ENCODE peak calls at places on chromosomes 11 and 22, in four cellular contexts. D is IMR-90, P is mesenchymal stem cell, S is neuronal stem cell. Z is an unnamed sample.

GRCh38 chr22:42562282-42562681 is 8.5 kb downstream of the SERHL2 start:
- DNase-seq in D (no peak), P (no peak), S (no peak), Z (no peak)

GRCh38 chr11:67248653-67249052 is 17.6 kb upstream of the GRK2 start:
- DNase-seq in D (no peak), P (no peak), S (no peak), Z (no peak)

GRCh38 chr11:47394322-47395224 is 13.8 kb upstream of the SLC39A13 start:
- DNase-seq in D (peak; percentile 20), P (peak; percentile 50), S (no peak), Z (peak; percentile 32)

GRCh38 chr22:17888439-17888838 is 114.2 kb upstream of the BID start:
- DNase-seq in D (no peak), P (no peak), S (no peak), Z (no peak)

GRCh38 chr22:44546686-44547310 is 48.8 kb upstream of the RTL6 start:
- DNase-seq in D (no peak), P (no peak), S (no peak), Z (no peak)

GRCh38 chr11:44333271-44334218 is 23.6 kb upstream of the ALX4 start:
- DNase-seq in D (peak; percentile 25), P (no peak), S (no peak), Z (no peak)

GRCh38 chr11:85941380-85941973 is 86.3 kb downstream of the CCDC83 start:
- DNase-seq in D (peak; percentile 74), P (peak; percentile 62), S (peak; percentile 14), Z (peak; percentile 70)

GRCh38 chr11:65604258-65604657 is 8.7 kb upstream of the KCNK7 start:
- DNase-seq in D (no peak), P (no peak), S (no peak), Z (no peak)

GRCh38 chr11:86152006-86152862 is 83.3 kb upstream of the PICALM start:
- DNase-seq in D (peak; percentile 53), P (no peak), S (no peak), Z (no peak)

DNA sequence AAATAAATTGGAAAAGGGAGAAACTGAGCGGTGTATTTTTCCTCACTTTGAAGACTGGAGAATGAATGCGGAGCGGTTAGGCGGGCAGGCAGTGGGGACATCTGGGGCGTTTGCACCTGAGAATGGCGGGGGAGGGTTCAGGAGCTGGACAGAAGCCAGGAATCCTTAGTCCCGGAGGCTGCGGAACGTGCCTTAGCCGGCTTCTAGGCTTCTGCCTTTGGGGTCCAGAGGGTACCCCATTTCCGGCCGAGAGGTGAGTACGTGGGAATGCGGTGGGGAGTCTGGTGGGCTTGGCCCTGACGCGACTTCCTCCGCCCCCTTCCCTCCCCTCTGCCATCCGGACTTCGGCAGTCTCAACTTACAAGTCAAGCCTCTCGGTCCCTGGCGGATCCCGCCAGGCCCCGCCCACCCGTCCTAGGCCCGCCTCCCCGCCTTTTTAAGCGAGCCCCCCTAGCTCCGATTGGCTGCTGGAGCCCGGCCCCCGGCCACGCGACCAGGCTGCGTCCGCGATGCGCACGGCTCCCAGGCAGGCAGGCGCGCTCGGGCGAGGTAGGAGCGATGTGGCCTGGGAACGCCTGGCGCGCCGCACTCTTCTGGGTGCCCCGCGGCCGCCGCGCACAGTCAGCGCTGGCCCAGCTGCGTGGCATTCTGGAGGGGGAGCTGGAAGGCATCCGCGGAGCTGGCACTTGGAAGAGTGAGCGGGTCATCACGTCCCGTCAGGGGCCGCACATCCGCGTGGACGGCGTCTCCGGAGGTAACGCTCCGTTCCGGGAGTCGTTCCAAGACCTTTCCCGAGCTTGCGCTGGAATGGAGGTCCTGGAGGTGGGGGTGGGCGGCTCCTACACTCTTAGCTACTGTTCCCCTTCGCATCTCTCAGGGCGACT is at the start of gene GCAT:
- DNase-seq in D (peak; percentile 95), P (peak; percentile 96), S (peak; percentile 97), Z (peak; percentile 99)
- H3K14ac ChIP-seq in D (peak within 1 kb of the TSS; percentile 62), P (peak within 1 kb of the TSS; percentile 59), S (no peak within 1 kb of the TSS), Z (peak within 1 kb of the TSS; percentile 42)

DNA sequence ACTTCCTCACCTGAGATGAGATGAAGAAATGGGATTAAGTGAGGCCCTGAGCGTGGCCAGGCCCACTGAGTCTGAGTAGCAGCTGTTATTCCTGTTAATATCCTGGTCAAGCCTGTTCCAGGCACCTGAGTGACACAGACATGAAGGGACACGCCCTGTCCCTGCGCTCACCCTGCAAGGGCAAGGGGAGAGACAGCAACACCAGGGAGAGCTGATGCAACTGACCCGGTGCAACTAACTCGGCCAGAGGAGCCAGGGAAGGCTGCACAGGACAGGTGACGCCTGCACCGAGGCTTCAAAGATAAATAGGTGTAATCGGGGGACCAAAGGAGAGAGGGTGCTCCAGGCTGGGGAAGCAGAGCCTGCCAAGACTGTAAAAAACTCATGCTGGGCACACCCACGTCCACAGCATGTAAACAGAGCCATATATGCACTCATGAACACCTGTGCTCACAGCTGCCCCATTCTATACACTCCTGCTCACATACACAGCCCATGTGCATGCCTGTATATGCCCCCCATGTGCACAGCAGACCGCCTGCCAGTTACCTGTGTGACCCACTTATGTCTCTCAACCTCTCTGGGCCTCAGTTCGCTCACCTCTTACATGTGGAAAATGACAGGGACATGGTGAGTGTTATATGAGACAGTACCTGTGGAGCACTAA is 22.8 kb upstream of the GCAT start:
- DNase-seq in D (no peak), P (no peak), S (no peak), Z (peak; percentile 27)
- H3K27ac ChIP-seq in D (no peak overlapping the region), P (no peak overlapping the region), S (no peak overlapping the region), Z (no peak overlapping the region)

GRCh38 chr11:61697093-61697492 is 16.9 kb downstream of the DAGLA start:
- DNase-seq in D (no peak), P (no peak), S (no peak), Z (no peak)
- H2BK15ac ChIP-seq in D (no peak overlapping the region), P (no peak overlapping the region), S (no peak overlapping the region), Z (no peak overlapping the region)

DNA sequence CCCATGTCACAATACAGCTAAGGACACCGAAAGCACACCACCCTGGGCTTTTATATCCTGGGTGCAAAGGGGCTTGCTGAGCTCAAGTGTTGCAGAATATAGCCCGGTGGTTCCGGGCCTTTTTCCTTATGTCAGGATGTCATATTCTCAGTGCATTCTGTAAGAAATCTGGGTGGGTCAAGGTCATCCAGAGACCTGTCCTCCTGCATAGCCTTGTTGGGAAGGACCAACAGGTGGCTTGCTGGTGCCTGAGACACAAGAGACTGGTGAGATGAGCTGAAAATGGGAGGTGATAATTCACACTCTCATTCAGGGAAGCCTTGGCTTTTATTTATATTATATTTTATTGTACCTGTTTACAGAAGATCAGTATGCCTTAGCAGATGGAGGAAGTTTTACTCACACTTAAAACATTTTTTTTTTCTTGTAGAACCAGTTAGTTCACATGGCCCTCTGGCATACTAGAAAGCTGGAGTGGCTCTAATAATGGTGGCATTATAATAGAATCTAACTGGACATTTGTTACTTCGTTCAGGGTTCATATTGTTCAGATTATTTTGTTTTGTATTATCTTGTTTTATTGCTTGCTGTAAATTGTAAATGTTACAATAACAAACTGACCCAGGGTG is 14.6 kb upstream of the TMEM123 start:
- DNase-seq in D (no peak), P (no peak), S (no peak), Z (no peak)
- H3K14ac ChIP-seq in D (no peak overlapping the region), P (no peak overlapping the region), S (no peak overlapping the region), Z (no peak overlapping the region)

GRCh38 chr11:8086571-8086970 is 5.6 kb downstream of the TUB start:
- DNase-seq in D (no peak), P (no peak), S (no peak), Z (no peak)

GRCh38 chr11:8083871-8084281 is 2.9 kb downstream of the TUB start:
- DNase-seq in D (no peak), P (no peak), S (no peak), Z (no peak)

GRCh38 chr11:8084352-8084751 is 3.3 kb downstream of the TUB start:
- DNase-seq in D (no peak), P (no peak), S (no peak), Z (no peak)

GRCh38 chr11:8086001-8086479 is 5.0 kb downstream of the TUB start:
- DNase-seq in D (peak; percentile 19), P (no peak), S (no peak), Z (no peak)

GRCh38 chr11:8085006-8085645 is 4.1 kb downstream of the TUB start:
- DNase-seq in D (no peak), P (no peak), S (no peak), Z (no peak)
- H3K27ac ChIP-seq in D (no peak overlapping the region), P (no peak overlapping the region), S (no peak overlapping the region), Z (no peak overlapping the region)

DNA sequence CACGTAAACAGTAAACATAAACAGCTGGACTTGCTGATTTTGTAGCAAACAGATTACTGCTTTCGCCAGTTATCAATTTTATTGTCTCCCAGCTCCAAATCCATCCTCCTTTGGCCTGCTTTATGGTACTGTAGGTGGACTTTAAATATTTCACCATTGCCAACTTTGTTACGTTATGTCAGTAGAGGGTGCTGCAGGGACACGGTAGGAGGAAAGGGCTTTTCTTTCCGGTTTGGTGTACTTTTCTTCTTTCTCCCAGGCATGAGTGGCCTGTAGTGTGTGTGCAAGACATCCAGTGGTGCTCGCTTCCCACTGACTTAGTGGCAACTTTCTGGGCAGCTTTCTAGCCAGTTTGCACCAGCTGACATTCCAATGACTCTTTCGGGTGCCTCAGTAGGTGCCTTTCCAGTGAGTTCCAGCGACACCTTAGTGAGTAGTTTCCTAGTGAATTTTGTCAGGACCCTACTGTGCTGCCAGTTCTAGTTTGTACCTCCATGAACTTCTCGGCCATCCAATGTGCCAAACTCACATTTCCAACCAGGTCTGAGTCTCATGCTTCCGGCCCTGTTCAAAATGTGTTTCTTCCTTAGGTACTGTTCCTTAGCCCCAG is 267.6 kb upstream of the TENM4 start:
- DNase-seq in D (peak; percentile 50), P (peak; percentile 50), S (peak; percentile 45), Z (peak; percentile 53)
- H2BK15ac ChIP-seq in D (no peak overlapping the region), P (no peak overlapping the region), S (no peak overlapping the region), Z (no peak overlapping the region)

Z was measured in H9.